ENCODE peak calls at places on chromosomes 12 and 14, in seven cellular contexts. D is fibroblast of lung, C is cardiac muscle cell, N is AG04450, F is pancreas, B is heart left ventricle, I is adrenal gland. A is an unnamed sample. For H3K9me3 and H3K27me3, the result is how much of the 10 kb centered on the place peaks cover.

GRCh38 chr14:46571970-46572369 is 79.6 kb downstream of the RPL10L start:
- DNase-seq in F (no peak), D (peak), B (no peak), I (no peak), N (no peak), C (peak), A (peak)

GRCh38 chr12:131592972-131593371 is 117.9 kb upstream of the SFSWAP start:
- DNase-seq in D (no peak), N (no peak), F (no peak), I (no peak), C (no peak), B (no peak), A (no peak)

GRCh38 chr14:99624024-99624423 is 20.0 kb upstream of the CCDC85C start:
- DNase-seq in D (no peak), B (no peak), C (no peak), I (no peak), N (no peak), F (no peak), A (no peak)

GRCh38 chr12:4567073-4567881 is 5.3 kb downstream of the DYRK4 start:
- DNase-seq in I (no peak), B (no peak), N (no peak), F (no peak), D (no peak), C (no peak), A (no peak)

GRCh38 chr12:27900920-27901879 is 71.3 kb downstream of the PTHLH start:
- DNase-seq in N (no peak), F (no peak), D (no peak), B (no peak), I (no peak), C (no peak), A (no peak)

GRCh38 chr12:63151898-63152700 is 1.1 kb upstream of the AVPR1A start:
- DNase-seq in N (peak), F (no peak), C (peak), B (peak), D (peak), I (peak), A (peak)

GRCh38 chr12:674272-674781 is 11.1 kb upstream of the NINJ2 start:
- DNase-seq in C (no peak), N (no peak), B (no peak), F (no peak), I (no peak), D (no peak), A (no peak)

GRCh38 chr12:22416831-22417230 is 82.3 kb upstream of the ST8SIA1 start:
- DNase-seq in N (no peak), B (no peak), F (no peak), D (peak), I (no peak), C (no peak), A (no peak)

GRCh38 chr14:38203929-38204716 is 3.6 kb upstream of the SSTR1 start:
- DNase-seq in D (no peak), C (no peak), N (no peak), F (no peak), I (no peak), B (no peak), A (no peak)

GRCh38 chr14:50225067-50225973 is 6.1 kb downstream of the SOS2 start:
- DNase-seq in F (no peak), N (peak), D (peak), C (peak), B (peak), I (no peak), A (no peak)

GRCh38 chr12:130911193-130911592 is 39.3 kb downstream of the RAN start:
- DNase-seq in C (no peak), F (no peak), D (no peak), B (no peak), N (no peak), I (no peak), A (no peak)

DNA sequence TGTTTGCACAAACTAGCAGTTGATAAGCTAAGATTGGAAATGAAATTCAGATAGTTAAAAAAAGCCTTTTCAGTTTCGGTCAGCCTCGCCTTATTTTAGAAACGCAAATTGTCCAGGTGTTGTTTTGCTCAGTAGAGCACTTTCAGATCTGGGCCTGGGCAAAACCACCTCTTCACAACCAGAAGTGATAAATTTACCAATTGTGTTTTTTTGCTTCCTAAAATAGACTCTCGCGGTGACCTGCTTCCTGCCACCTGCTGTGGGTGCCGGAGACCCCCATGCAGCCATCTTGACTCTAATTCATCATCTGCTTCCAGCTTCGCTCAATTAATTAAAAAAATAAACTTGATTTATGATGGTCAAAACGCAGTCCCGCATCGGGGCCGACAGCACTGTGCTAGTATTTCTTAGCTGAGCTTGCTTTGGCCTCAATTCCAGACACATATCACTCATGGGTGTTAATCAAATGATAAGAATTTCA is 335.6 kb downstream of the TMEM121 start:
- DNase-seq in B (no peak), I (peak), D (no peak), F (no peak), C (no peak), N (no peak), A (no peak)
- H3K9me3 ChIP-seq in B (under half), I (under half), D (under half), F (under half), C (under half), N (half or more), A (under half)

GRCh38 chr14:35403085-35403396 is 1.5 kb downstream of the NFKBIA start:
- DNase-seq in N (no peak), D (peak), F (peak), B (no peak), I (peak), C (peak), A (no peak)

GRCh38 chr14:35402323-35403084 is 2.0 kb downstream of the NFKBIA start:
- DNase-seq in N (no peak), I (peak), F (no peak), D (peak), C (no peak), B (no peak), A (no peak)

GRCh38 chr14:35401853-35402252 is 2.7 kb downstream of the NFKBIA start:
- DNase-seq in F (no peak), N (no peak), D (no peak), B (peak), C (peak), I (peak), A (no peak)

GRCh38 chr14:35400707-35401421 is 3.7 kb downstream of the NFKBIA start:
- DNase-seq in D (no peak), I (peak), C (peak), F (peak), N (no peak), B (no peak), A (no peak)

GRCh38 chr14:35401422-35401729 is 3.2 kb downstream of the NFKBIA start:
- DNase-seq in C (no peak), F (no peak), I (no peak), B (no peak), N (no peak), D (no peak), A (no peak)
- H3K4me3 ChIP-seq in C (no peak), F (peak), I (peak), B (peak), N (peak), D (peak), A (no peak)

GRCh38 chr12:106894774-106895173 is 60.9 kb upstream of the TMEM263 start:
- DNase-seq in D (no peak), F (no peak), I (no peak), B (no peak), N (no peak), C (no peak), A (no peak)

GRCh38 chr12:106892075-106892474 is 63.6 kb upstream of the TMEM263 start:
- DNase-seq in B (no peak), D (no peak), I (no peak), N (no peak), C (no peak), F (no peak), A (no peak)

GRCh38 chr12:106889950-106890626 is 65.6 kb upstream of the TMEM263 start:
- DNase-seq in D (no peak), N (no peak), F (no peak), I (no peak), B (no peak), C (no peak), A (no peak)

GRCh38 chr12:106896603-106897002 is 59.1 kb upstream of the TMEM263 start:
- DNase-seq in D (no peak), B (no peak), N (no peak), I (no peak), C (no peak), F (no peak), A (no peak)

GRCh38 chr12:106893451-106893850 is 62.3 kb upstream of the TMEM263 start:
- DNase-seq in F (no peak), B (no peak), I (no peak), C (no peak), N (no peak), D (peak), A (peak)
- H3K27me3 ChIP-seq in F (under half), B (under half), I (under half), C (under half), N (under half), D (under half), A (under half)

DNA sequence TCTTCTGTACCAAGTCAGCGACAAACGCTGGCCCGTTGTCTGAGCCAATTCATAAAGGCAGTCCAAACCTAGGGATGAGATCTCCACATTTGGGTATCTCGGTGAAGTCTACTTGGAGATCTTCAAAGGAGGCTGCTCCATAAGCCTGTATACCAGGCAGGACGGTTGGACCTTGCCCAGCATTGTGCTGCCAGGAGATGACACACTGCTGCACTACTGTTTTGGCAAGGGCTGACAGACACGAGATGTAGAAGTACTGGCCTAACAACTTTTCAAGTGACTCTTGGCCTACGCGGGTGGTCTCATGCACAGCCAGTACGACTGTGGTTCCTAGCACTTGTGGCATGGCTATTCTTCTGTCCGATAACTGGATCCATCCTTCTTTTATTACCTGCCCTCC is 135.3 kb downstream of the SLC38A6 start:
- DNase-seq in C (no peak), D (no peak), B (no peak), F (no peak), I (no peak), N (no peak), A (no peak)
- H3K9me3 ChIP-seq in C (under half), D (under half), B (under half), F (under half), I (under half), N (under half), A (under half)

GRCh38 chr14:68945585-68946289 is 33.4 kb downstream of the ACTN1 start:
- DNase-seq in F (no peak), N (no peak), D (no peak), C (no peak), B (no peak), I (no peak), A (no peak)
- H3K4me3 ChIP-seq in F (no peak), N (no peak), D (no peak), C (no peak), B (no peak), I (no peak), A (no peak)

GRCh38 chr14:26860111-26860510 is 262.3 kb upstream of the NOVA1 start:
- DNase-seq in D (no peak), F (no peak), B (no peak), I (no peak), C (no peak), N (no peak), A (no peak)

GRCh38 chr14:26855051-26855753 is 257.4 kb upstream of the NOVA1 start:
- DNase-seq in I (no peak), C (peak), B (no peak), D (peak), F (no peak), N (no peak), A (no peak)

GRCh38 chr14:26851793-26852192 is 254.0 kb upstream of the NOVA1 start:
- DNase-seq in C (no peak), D (no peak), F (no peak), B (no peak), N (no peak), I (no peak), A (no peak)

GRCh38 chr14:26859483-26859882 is 261.6 kb upstream of the NOVA1 start:
- DNase-seq in B (no peak), I (no peak), N (no peak), F (no peak), C (no peak), D (no peak), A (no peak)

DNA sequence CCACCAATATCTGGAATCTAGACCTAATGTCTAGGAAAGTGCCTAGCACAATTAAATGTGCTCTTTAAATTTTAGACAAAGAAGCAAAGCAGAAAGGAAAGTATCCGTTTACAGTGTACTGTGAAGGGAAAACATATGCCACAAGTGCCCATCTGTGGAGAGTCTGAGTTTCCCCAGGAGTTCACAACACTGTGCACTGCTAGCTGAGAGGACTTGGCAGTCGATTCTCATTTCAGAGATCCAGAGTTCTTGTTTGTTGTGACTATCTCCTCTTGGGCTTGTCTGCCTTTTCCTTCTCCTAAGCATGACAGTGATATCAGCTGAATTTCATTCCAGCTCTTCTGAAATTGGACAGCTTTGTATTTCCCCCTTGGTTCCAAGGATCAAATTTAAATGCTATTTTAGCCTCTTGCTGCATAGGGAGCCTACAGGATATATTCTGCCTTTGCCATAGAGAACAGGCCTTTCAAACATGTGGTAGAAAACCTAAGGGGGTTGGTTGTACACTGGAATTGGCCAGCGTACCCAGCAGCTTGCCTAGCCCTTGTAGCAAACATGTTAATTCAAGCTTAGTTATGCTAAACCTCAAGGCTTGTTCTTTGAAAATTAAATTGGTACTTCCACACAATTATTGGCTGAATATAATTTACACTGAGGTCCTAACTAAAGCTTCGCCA is 259.1 kb upstream of the NOVA1 start:
- DNase-seq in D (no peak), B (peak), C (peak), F (no peak), I (no peak), N (no peak), A (no peak)
- H3K27me3 ChIP-seq in D (under half), B (under half), C (under half), F (under half), I (under half), N (under half), A (under half)

GRCh38 chr14:25909361-25909760 is 688.5 kb downstream of the NOVA1 start:
- DNase-seq in C (no peak), I (no peak), B (no peak), N (no peak), F (no peak), D (no peak), A (no peak)

GRCh38 chr14:25908707-25909106 is 689.1 kb downstream of the NOVA1 start:
- DNase-seq in F (no peak), C (no peak), B (no peak), D (no peak), N (no peak), I (no peak), A (no peak)

DNA sequence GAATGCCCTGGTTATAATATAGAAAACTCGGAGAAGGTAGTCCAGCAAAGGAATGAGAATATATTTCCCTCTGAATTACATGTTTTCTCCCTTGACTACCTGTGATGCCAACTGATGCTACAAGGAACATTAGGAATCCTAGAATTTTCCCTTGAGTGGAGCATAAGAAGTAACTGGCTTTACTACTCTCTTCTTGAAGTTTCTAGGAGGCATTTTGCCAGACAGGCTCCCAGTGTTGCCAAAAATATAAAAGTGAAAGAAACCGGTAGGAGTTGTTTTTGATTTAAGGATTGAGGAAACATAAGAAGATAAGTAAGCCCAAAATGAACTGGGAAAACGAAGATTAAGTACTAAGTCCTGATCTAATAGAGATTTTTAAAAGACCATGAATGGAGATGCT is 693.4 kb downstream of the NOVA1 start:
- DNase-seq in F (no peak), N (no peak), B (no peak), C (no peak), D (no peak), I (no peak), A (no peak)
- H3K9me3 ChIP-seq in F (under half), N (under half), B (under half), C (under half), D (under half), I (under half), A (under half)

GRCh38 chr12:25025260-25025659 is 76.4 kb upstream of the BCAT1 start:
- DNase-seq in B (no peak), N (no peak), D (no peak), C (no peak), F (no peak), I (no peak), A (no peak)
- H3K4me3 ChIP-seq in B (no peak), N (no peak), D (no peak), C (no peak), F (no peak), I (no peak), A (no peak)

GRCh38 chr12:48980389-48980952 is 2.3 kb downstream of the WNT1 start:
- DNase-seq in D (no peak), C (no peak), I (no peak), N (no peak), B (no peak), F (no peak), A (no peak)
- H3K27me3 ChIP-seq in D (half or more), C (half or more), I (half or more), N (half or more), B (half or more), F (under half), A (half or more)

DNA sequence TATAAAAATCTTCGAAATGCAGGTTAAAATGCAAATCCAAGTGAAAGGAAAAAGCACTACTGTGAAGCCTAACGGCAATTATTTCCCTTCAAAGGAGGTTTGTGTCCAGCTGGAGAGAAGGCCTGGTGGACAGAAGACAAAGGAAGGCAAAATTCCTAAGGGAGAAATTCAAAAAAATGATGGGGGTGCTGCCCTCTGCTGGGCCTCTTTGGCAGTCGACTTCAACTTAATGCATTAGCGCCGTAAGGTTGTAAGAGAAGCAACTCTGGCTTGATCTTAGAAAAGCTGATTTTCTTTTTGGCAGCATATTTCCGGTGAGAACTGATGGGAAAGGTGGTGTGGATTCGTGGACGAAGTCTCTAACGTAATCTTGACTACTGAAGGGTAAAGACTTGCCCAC is 34.3 kb upstream of the CHFR start:
- DNase-seq in F (no peak), N (no peak), D (no peak), C (no peak), I (no peak), B (no peak), A (peak)
- H3K9me3 ChIP-seq in F (under half), N (half or more), D (under half), C (under half), I (under half), B (half or more), A (half or more)

A was measured in SJSA1.